ENCODE peak calls at places on chromosome 17, in five cellular contexts. One of them, this sample, is unnamed.

GRCh38 chr17:51165680-51166197 is 472 bp upstream of the NME2 start:
- DNase-seq in tibial nerve: no peak
- DNase-seq in thoracic aorta: no peak
- DNase-seq in activated B cell treated with CpG ODN at 0.5 μM for 24 hours: no peak
- DNase-seq in RWPE1: peak
- DNase-seq in this sample: no peak

GRCh38 chr17:77608431-77608830 is 350.1 kb upstream of the TNRC6C start:
- DNase-seq in thoracic aorta: no peak
- DNase-seq in tibial nerve: no peak
- DNase-seq in RWPE1: no peak
- DNase-seq in activated B cell treated with CpG ODN at 0.5 μM for 24 hours: no peak
- DNase-seq in this sample: no peak

GRCh38 chr17:29573558-29573870 is 5.0 kb downstream of the TP53I13 start:
- DNase-seq in tibial nerve: peak
- DNase-seq in activated B cell treated with CpG ODN at 0.5 μM for 24 hours: peak
- DNase-seq in thoracic aorta: no peak
- DNase-seq in RWPE1: no peak
- DNase-seq in this sample: no peak

GRCh38 chr17:55518549-55518948 is 7.3 kb upstream of the SMIM36 start:
- DNase-seq in RWPE1: no peak
- DNase-seq in thoracic aorta: no peak
- DNase-seq in tibial nerve: no peak
- DNase-seq in activated B cell treated with CpG ODN at 0.5 μM for 24 hours: no peak
- DNase-seq in this sample: no peak

GRCh38 chr17:77095461-77095860 is 45.3 kb upstream of the SEC14L1 start:
- DNase-seq in thoracic aorta: no peak
- DNase-seq in activated B cell treated with CpG ODN at 0.5 μM for 24 hours: no peak
- DNase-seq in RWPE1: no peak
- DNase-seq in tibial nerve: no peak
- DNase-seq in this sample: no peak

GRCh38 chr17:70913086-70913485 is 743.8 kb downstream of the KCNJ2 start:
- DNase-seq in activated B cell treated with CpG ODN at 0.5 μM for 24 hours: no peak
- DNase-seq in RWPE1: no peak
- DNase-seq in thoracic aorta: no peak
- DNase-seq in tibial nerve: no peak
- DNase-seq in this sample: no peak

GRCh38 chr17:28407130-28407973 is 1.3 kb upstream of the SLC46A1 start:
- DNase-seq in RWPE1: peak
- DNase-seq in tibial nerve: no peak
- DNase-seq in thoracic aorta: no peak
- DNase-seq in activated B cell treated with CpG ODN at 0.5 μM for 24 hours: no peak
- DNase-seq in this sample: no peak

GRCh38 chr17:55774834-55775233 is 24.0 kb downstream of the PCTP start:
- DNase-seq in thoracic aorta: no peak
- DNase-seq in tibial nerve: no peak
- DNase-seq in activated B cell treated with CpG ODN at 0.5 μM for 24 hours: no peak
- DNase-seq in RWPE1: no peak
- DNase-seq in this sample: no peak

GRCh38 chr17:58006563-58006923 is 503 bp downstream of the SRSF1 start:
- DNase-seq in RWPE1: no peak
- DNase-seq in activated B cell treated with CpG ODN at 0.5 μM for 24 hours: no peak
- DNase-seq in thoracic aorta: peak
- DNase-seq in tibial nerve: peak
- DNase-seq in this sample: no peak

GRCh38 chr17:69725125-69725524 is 310.6 kb downstream of the MAP2K6 start:
- DNase-seq in RWPE1: no peak
- DNase-seq in thoracic aorta: no peak
- DNase-seq in tibial nerve: no peak
- DNase-seq in activated B cell treated with CpG ODN at 0.5 μM for 24 hours: no peak
- DNase-seq in this sample: no peak

GRCh38 chr17:69723316-69723715 is 308.8 kb downstream of the MAP2K6 start:
- DNase-seq in thoracic aorta: no peak
- DNase-seq in RWPE1: no peak
- DNase-seq in tibial nerve: no peak
- DNase-seq in activated B cell treated with CpG ODN at 0.5 μM for 24 hours: no peak
- DNase-seq in this sample: no peak

GRCh38 chr17:69722518-69722917 is 308.0 kb downstream of the MAP2K6 start:
- DNase-seq in thoracic aorta: no peak
- DNase-seq in activated B cell treated with CpG ODN at 0.5 μM for 24 hours: no peak
- DNase-seq in RWPE1: no peak
- DNase-seq in tibial nerve: no peak
- DNase-seq in this sample: no peak

GRCh38 chr17:69724236-69724635 is 309.7 kb downstream of the MAP2K6 start:
- DNase-seq in activated B cell treated with CpG ODN at 0.5 μM for 24 hours: no peak
- DNase-seq in RWPE1: no peak
- DNase-seq in thoracic aorta: no peak
- DNase-seq in tibial nerve: no peak
- DNase-seq in this sample: no peak

DNA sequence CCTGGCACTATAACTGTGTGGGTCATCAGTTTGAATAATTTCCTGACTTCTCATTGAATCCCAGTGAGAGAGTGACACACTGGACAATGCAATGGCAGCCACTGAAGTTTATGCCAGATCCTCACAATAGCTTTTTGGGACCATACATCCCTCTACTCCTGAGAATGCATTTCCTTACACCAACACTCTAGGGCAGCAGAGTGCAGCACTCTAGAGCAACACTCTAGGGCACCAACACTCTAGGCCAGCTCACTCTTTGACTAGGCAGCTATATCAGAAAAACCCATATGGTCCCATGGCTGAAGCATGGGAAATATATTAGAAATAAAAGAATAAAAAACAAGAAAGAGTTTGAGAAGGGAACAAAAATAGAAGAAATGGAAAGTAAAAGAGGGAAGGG is 309.2 kb downstream of the MAP2K6 start:
- DNase-seq in thoracic aorta: no peak
- DNase-seq in RWPE1: no peak
- DNase-seq in activated B cell treated with CpG ODN at 0.5 μM for 24 hours: no peak
- DNase-seq in tibial nerve: no peak
- DNase-seq in this sample: no peak
- TF ChIP-seq CTCF in thoracic aorta: no peak
- TF ChIP-seq CTCF in RWPE1: no peak
- TF ChIP-seq CTCF in activated B cell treated with CpG ODN at 0.5 μM for 24 hours: no peak
- TF ChIP-seq CTCF in tibial nerve: no peak
- TF ChIP-seq CTCF in this sample: peak

DNA sequence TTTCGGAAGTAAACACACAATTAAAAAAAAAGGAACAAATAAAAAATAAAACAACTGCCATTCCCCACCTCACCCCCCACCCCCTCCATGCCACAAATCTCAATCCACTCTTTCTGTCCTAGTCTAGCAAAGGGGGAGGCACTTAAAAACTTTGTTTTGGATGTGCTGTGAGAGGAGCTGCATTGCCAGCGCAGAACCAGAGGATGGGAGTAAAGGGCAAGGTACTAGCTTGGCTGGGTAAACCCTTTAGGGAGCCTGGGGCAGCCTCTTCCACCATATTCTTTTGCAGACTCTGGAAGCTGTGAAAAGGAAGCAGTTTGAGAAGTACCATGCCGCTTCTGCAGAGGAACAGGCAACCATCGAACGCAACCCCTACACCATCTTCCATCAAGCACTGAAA is 1.4 kb downstream of the MRPS7 start:
- DNase-seq in RWPE1: no peak
- DNase-seq in activated B cell treated with CpG ODN at 0.5 μM for 24 hours: no peak
- DNase-seq in tibial nerve: no peak
- DNase-seq in thoracic aorta: no peak
- DNase-seq in this sample: no peak
- TF ChIP-seq CTCF in RWPE1: no peak
- TF ChIP-seq CTCF in activated B cell treated with CpG ODN at 0.5 μM for 24 hours: no peak
- TF ChIP-seq CTCF in tibial nerve: no peak
- TF ChIP-seq CTCF in thoracic aorta: no peak
- TF ChIP-seq CTCF in this sample: no peak

DNA sequence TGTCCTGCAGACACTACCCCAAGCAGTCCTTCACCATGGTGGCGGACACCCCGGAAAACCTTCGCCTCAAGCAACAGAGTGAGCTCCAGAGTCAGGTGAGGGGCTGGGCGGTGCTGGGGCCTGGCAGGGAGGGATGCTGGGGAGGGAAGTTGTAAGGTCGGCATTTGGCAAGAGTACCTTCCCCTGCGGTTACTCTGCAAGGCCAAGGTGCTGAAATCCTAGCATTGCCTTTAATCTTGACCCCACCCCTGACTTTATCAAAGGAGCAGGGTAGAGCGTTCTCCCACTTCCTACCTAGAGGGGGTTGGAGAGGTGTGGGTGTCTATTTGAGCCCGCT is 20.5 kb downstream of the LASP1 start:
- DNase-seq in activated B cell treated with CpG ODN at 0.5 μM for 24 hours: no peak
- DNase-seq in tibial nerve: no peak
- DNase-seq in thoracic aorta: no peak
- DNase-seq in RWPE1: no peak
- DNase-seq in this sample: no peak
- TF ChIP-seq CTCF in activated B cell treated with CpG ODN at 0.5 μM for 24 hours: no peak
- TF ChIP-seq CTCF in tibial nerve: no peak
- TF ChIP-seq CTCF in thoracic aorta: no peak
- TF ChIP-seq CTCF in RWPE1: no peak
- TF ChIP-seq CTCF in this sample: no peak

GRCh38 chr17:79188048-79188447 is 113.4 kb downstream of the ENGASE start:
- DNase-seq in tibial nerve: no peak
- DNase-seq in activated B cell treated with CpG ODN at 0.5 μM for 24 hours: no peak
- DNase-seq in RWPE1: peak
- DNase-seq in thoracic aorta: no peak
- DNase-seq in this sample: no peak
- TF ChIP-seq CTCF in tibial nerve: no peak
- TF ChIP-seq CTCF in activated B cell treated with CpG ODN at 0.5 μM for 24 hours: no peak
- TF ChIP-seq CTCF in RWPE1: peak
- TF ChIP-seq CTCF in thoracic aorta: peak
- TF ChIP-seq CTCF in this sample: peak

DNA sequence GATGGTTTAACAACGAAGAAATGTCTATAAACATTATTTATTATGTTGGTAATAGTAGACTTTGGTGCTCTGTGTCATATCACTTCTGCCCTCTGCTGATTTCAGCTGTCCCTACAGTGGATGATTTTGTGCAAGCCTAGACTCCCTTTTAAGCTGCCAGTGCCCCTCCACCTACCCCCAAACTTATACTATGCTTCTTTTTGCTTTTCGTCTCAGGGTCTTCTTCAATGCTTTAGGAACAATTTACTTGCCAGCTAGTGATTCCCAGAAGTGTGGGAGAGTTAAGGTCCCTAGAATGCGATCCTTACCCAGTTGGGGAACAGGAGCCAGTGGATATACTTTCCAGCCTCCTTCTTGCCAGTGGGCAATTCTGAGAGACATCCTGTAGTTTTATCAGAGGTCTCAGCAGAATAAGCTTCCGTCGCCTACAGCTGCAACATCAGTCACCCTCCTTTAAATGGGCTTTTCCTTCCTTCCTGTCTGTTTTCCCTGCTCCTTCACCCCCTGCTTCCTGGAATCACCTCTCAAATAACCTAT is 4.1 kb downstream of the ICAM2 start:
- DNase-seq in RWPE1: no peak
- DNase-seq in thoracic aorta: no peak
- DNase-seq in tibial nerve: no peak
- DNase-seq in activated B cell treated with CpG ODN at 0.5 μM for 24 hours: no peak
- DNase-seq in this sample: no peak
- TF ChIP-seq CTCF in RWPE1: no peak
- TF ChIP-seq CTCF in thoracic aorta: no peak
- TF ChIP-seq CTCF in tibial nerve: no peak
- TF ChIP-seq CTCF in activated B cell treated with CpG ODN at 0.5 μM for 24 hours: no peak
- TF ChIP-seq CTCF in this sample: peak

DNA sequence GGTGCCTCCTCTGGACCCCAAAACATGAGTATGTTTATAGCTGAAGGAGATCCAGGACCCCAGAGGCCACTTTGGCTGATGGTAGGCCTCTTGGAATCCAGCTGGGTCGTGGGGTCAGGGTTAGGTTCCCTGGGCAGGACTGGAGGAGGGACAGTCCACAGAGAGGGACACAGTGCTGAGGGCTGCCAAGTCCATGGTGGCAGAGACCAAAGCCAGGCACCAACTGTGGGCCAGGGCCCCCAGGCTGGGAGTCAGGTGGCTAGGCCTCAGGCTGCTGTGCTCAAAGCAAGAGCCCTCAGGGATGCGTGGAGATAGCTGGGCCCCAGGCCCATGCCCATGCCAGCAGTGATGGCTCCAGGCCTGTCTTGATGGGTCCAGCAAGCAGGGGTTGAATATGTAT is 44.1 kb downstream of the RAB11FIP4 start:
- DNase-seq in activated B cell treated with CpG ODN at 0.5 μM for 24 hours: no peak
- DNase-seq in tibial nerve: no peak
- DNase-seq in thoracic aorta: no peak
- DNase-seq in RWPE1: no peak
- DNase-seq in this sample: no peak
- TF ChIP-seq CTCF in activated B cell treated with CpG ODN at 0.5 μM for 24 hours: no peak
- TF ChIP-seq CTCF in tibial nerve: no peak
- TF ChIP-seq CTCF in thoracic aorta: no peak
- TF ChIP-seq CTCF in RWPE1: no peak
- TF ChIP-seq CTCF in this sample: no peak

GRCh38 chr17:59607817-59608403 is 11.8 kb upstream of the CLTC start:
- DNase-seq in RWPE1: no peak
- DNase-seq in tibial nerve: no peak
- DNase-seq in activated B cell treated with CpG ODN at 0.5 μM for 24 hours: no peak
- DNase-seq in thoracic aorta: no peak
- DNase-seq in this sample: no peak
- TF ChIP-seq CTCF in RWPE1: no peak
- TF ChIP-seq CTCF in tibial nerve: no peak
- TF ChIP-seq CTCF in activated B cell treated with CpG ODN at 0.5 μM for 24 hours: no peak
- TF ChIP-seq CTCF in thoracic aorta: no peak
- TF ChIP-seq CTCF in this sample: peak

GRCh38 chr17:3729881-3730280 is 6.2 kb downstream of the HASPIN start:
- DNase-seq in activated B cell treated with CpG ODN at 0.5 μM for 24 hours: no peak
- DNase-seq in RWPE1: no peak
- DNase-seq in thoracic aorta: no peak
- DNase-seq in tibial nerve: no peak
- DNase-seq in this sample: no peak
- TF ChIP-seq CTCF in activated B cell treated with CpG ODN at 0.5 μM for 24 hours: no peak
- TF ChIP-seq CTCF in RWPE1: no peak
- TF ChIP-seq CTCF in thoracic aorta: no peak
- TF ChIP-seq CTCF in tibial nerve: no peak
- TF ChIP-seq CTCF in this sample: no peak

GRCh38 chr17:5019475-5019956 is 15.7 kb downstream of the SLC52A1 start:
- DNase-seq in activated B cell treated with CpG ODN at 0.5 μM for 24 hours: peak
- DNase-seq in RWPE1: peak
- DNase-seq in tibial nerve: no peak
- DNase-seq in thoracic aorta: no peak
- DNase-seq in this sample: no peak
- TF ChIP-seq CTCF in activated B cell treated with CpG ODN at 0.5 μM for 24 hours: no peak
- TF ChIP-seq CTCF in RWPE1: no peak
- TF ChIP-seq CTCF in tibial nerve: no peak
- TF ChIP-seq CTCF in thoracic aorta: no peak
- TF ChIP-seq CTCF in this sample: peak

DNA sequence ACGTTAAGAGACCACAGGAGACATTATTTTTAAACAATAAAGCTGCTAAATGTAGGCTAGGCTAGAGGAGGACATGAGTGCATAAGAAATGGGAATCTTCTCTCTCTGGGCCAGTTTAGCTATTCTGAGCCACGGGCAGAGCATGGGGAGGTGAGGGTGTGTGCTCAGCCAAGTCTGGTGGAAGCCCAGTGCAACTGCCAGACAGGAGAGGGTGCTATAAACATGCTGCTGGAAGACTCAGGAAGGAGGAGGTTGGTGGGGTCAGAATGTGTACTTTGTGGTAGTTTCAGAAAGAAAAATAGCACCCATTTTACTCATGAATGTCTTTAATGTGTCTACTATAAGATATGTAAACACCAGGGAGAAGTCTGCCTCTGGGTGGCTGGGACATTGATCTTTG is 5.9 kb upstream of the SDK2 start:
- DNase-seq in activated B cell treated with CpG ODN at 0.5 μM for 24 hours: no peak
- DNase-seq in thoracic aorta: no peak
- DNase-seq in tibial nerve: no peak
- DNase-seq in RWPE1: no peak
- DNase-seq in this sample: no peak
- TF ChIP-seq CTCF in activated B cell treated with CpG ODN at 0.5 μM for 24 hours: no peak
- TF ChIP-seq CTCF in thoracic aorta: no peak
- TF ChIP-seq CTCF in tibial nerve: no peak
- TF ChIP-seq CTCF in RWPE1: no peak
- TF ChIP-seq CTCF in this sample: peak